ENCODE peak calls at places on chromosome 10, in eight cellular contexts. J is upper lobe of left lung, Z is mammary epithelial cell, Y is neuronal stem cell, S is heart left ventricle, D is PC-3, G is H9, U is stomach. E is an unnamed sample.

GRCh38 chr10:97412891-97413304 is 11.8 kb upstream of the RRP12 start:
- DNase-seq in J (no peak), Z (peak), Y (no peak), S (no peak), D (peak), G (no peak), U (no peak), E (peak)

GRCh38 chr10:122499491-122499941 is 38.2 kb downstream of the HTRA1 start:
- DNase-seq in J (no peak), Z (no peak), Y (no peak), S (peak), D (no peak), G (no peak), U (no peak), E (no peak)

GRCh38 chr10:93068411-93069244 is 5.1 kb upstream of the CYP26A1 start:
- DNase-seq in J (peak), Z (peak), Y (no peak), S (no peak), D (no peak), G (peak), U (no peak), E (no peak)

GRCh38 chr10:74728225-74728624 is 98.2 kb upstream of the KAT6B start:
- DNase-seq in J (no peak), Z (peak), Y (no peak), S (no peak), D (peak), G (no peak), U (no peak), E (no peak)

GRCh38 chr10:132212816-132213215 is 26.1 kb downstream of the DPYSL4 start:
- DNase-seq in J (peak), Z (no peak), Y (no peak), S (no peak), D (no peak), G (no peak), U (no peak), E (no peak)

GRCh38 chr10:89210794-89211425 is 3.8 kb upstream of the CH25H start:
- DNase-seq in J (no peak), Z (no peak), Y (no peak), S (no peak), D (no peak), G (no peak), U (no peak), E (no peak)

GRCh38 chr10:63628526-63629362 is 107.5 kb downstream of the REEP3 start:
- DNase-seq in J (no peak), Z (peak), Y (peak), S (peak), D (no peak), G (peak), U (peak), E (no peak)

GRCh38 chr10:85319826-85320225 is 991.4 kb downstream of the CCSER2 start:
- DNase-seq in J (no peak), Z (no peak), Y (no peak), S (peak), D (no peak), G (no peak), U (no peak), E (no peak)

GRCh38 chr10:15485684-15486316 is 114.7 kb upstream of the FAM171A1 start:
- DNase-seq in J (no peak), Z (no peak), Y (no peak), S (peak), D (no peak), G (no peak), U (no peak), E (no peak)

GRCh38 chr10:117807441-117807840 is 239.3 kb downstream of the RAB11FIP2 start:
- DNase-seq in J (no peak), Z (no peak), Y (no peak), S (no peak), D (no peak), G (no peak), U (no peak), E (no peak)

GRCh38 chr10:125152646-125153368 is 7.6 kb downstream of the CTBP2 start:
- DNase-seq in J (peak), Z (no peak), Y (no peak), S (peak), D (no peak), G (peak), U (peak), E (no peak)

GRCh38 chr10:66828957-66829356 is 96.9 kb upstream of the LRRTM3 start:
- DNase-seq in J (no peak), Z (peak), Y (no peak), S (no peak), D (peak), G (no peak), U (no peak), E (peak)

GRCh38 chr10:69567920-69568319 is 5.3 kb downstream of the NEUROG3 start:
- DNase-seq in J (no peak), Z (peak), Y (peak), S (peak), D (peak), G (peak), U (no peak), E (peak)

GRCh38 chr10:90888387-90888786 is 16.6 kb downstream of the RPP30 start:
- DNase-seq in J (no peak), Z (no peak), Y (no peak), S (no peak), D (peak), G (no peak), U (peak), E (no peak)

GRCh38 chr10:108362306-108362705 is 1197.8 kb upstream of the SORCS1 start:
- DNase-seq in J (no peak), Z (no peak), Y (no peak), S (no peak), D (no peak), G (no peak), U (no peak), E (no peak)

GRCh38 chr10:133422821-133423771 is 1.3 kb downstream of the SPRN start:
- DNase-seq in J (peak), Z (no peak), Y (no peak), S (no peak), D (no peak), G (peak), U (peak), E (no peak)

GRCh38 chr10:78333362-78334143 is 299.9 kb downstream of the RPS24 start:
- DNase-seq in J (no peak), Z (no peak), Y (no peak), S (no peak), D (no peak), G (peak), U (no peak), E (no peak)

GRCh38 chr10:49056356-49056755 is 59.0 kb downstream of the VSTM4 start:
- DNase-seq in J (no peak), Z (no peak), Y (no peak), S (no peak), D (peak), G (no peak), U (no peak), E (no peak)

GRCh38 chr10:100930368-100930767 is 17.6 kb downstream of the SLF2 start:
- DNase-seq in J (no peak), Z (no peak), Y (no peak), S (no peak), D (no peak), G (no peak), U (no peak), E (no peak)

GRCh38 chr10:20181408-20181807 is 365.2 kb downstream of the PLXDC2 start:
- DNase-seq in J (no peak), Z (no peak), Y (no peak), S (no peak), D (no peak), G (no peak), U (no peak), E (no peak)

GRCh38 chr10:62384057-62384446 is 9.9 kb downstream of the ZNF365 start:
- DNase-seq in J (no peak), Z (peak), Y (no peak), S (no peak), D (peak), G (no peak), U (no peak), E (peak)

GRCh38 chr10:122196218-122196617 is 74.9 kb upstream of the BTBD16 start:
- DNase-seq in J (no peak), Z (no peak), Y (no peak), S (no peak), D (no peak), G (no peak), U (no peak), E (no peak)

GRCh38 chr10:6195376-6195775 is 7.4 kb upstream of the PFKFB3 start:
- DNase-seq in J (no peak), Z (no peak), Y (no peak), S (no peak), D (no peak), G (no peak), U (no peak), E (no peak)

GRCh38 chr10:36494386-36494785 is 631.0 kb upstream of the ANKRD30A start:
- DNase-seq in J (no peak), Z (peak), Y (no peak), S (no peak), D (peak), G (no peak), U (no peak), E (peak)

GRCh38 chr10:37754538-37755323 is 102.7 kb downstream of the ZNF248 start:
- DNase-seq in J (no peak), Z (peak), Y (no peak), S (no peak), D (peak), G (no peak), U (peak), E (no peak)

GRCh38 chr10:33032354-33033254 is 74.6 kb upstream of the ITGB1 start:
- DNase-seq in J (no peak), Z (peak), Y (no peak), S (no peak), D (peak), G (no peak), U (no peak), E (peak)

GRCh38 chr10:109978481-109978880 is 29.3 kb upstream of the ADD3 start:
- DNase-seq in J (no peak), Z (peak), Y (peak), S (peak), D (peak), G (peak), U (peak), E (no peak)

GRCh38 chr10:44517635-44518034 is 132.7 kb upstream of the CXCL12 start:
- DNase-seq in J (no peak), Z (no peak), Y (no peak), S (no peak), D (peak), G (peak), U (no peak), E (no peak)

GRCh38 chr10:70982443-70982842 is 94.1 kb upstream of the PCBD1 start:
- DNase-seq in J (no peak), Z (no peak), Y (no peak), S (no peak), D (no peak), G (no peak), U (no peak), E (no peak)

GRCh38 chr10:43253461-43254198 is 13.2 kb downstream of the RASGEF1A start:
- DNase-seq in J (peak), Z (no peak), Y (no peak), S (no peak), D (no peak), G (peak), U (peak), E (no peak)

GRCh38 chr10:7436490-7437100 is 25.8 kb upstream of the SFMBT2 start:
- DNase-seq in J (no peak), Z (no peak), Y (no peak), S (no peak), D (peak), G (no peak), U (no peak), E (no peak)

GRCh38 chr10:75062191-75062849 is 49.1 kb upstream of the SAMD8 start:
- DNase-seq in J (no peak), Z (no peak), Y (no peak), S (no peak), D (no peak), G (no peak), U (no peak), E (no peak)

GRCh38 chr10:131736321-131736980 is 164.4 kb upstream of the PPP2R2D start:
- DNase-seq in J (peak), Z (no peak), Y (no peak), S (no peak), D (no peak), G (peak), U (peak), E (no peak)

GRCh38 chr10:8360365-8360764 is 305.9 kb downstream of the GATA3 start:
- DNase-seq in J (no peak), Z (no peak), Y (no peak), S (no peak), D (no peak), G (no peak), U (no peak), E (no peak)

GRCh38 chr10:87660484-87661133 is 931 bp downstream of the PAPSS2 start:
- DNase-seq in J (no peak), Z (no peak), Y (no peak), S (peak), D (no peak), G (no peak), U (peak), E (no peak)

GRCh38 chr10:20682782-20683181 is 214.3 kb downstream of the NEBL start:
- DNase-seq in J (no peak), Z (no peak), Y (no peak), S (no peak), D (no peak), G (no peak), U (no peak), E (no peak)

GRCh38 chr10:64096941-64097340 is 575.7 kb downstream of the REEP3 start:
- DNase-seq in J (no peak), Z (no peak), Y (no peak), S (no peak), D (peak), G (no peak), U (no peak), E (no peak)

GRCh38 chr10:23343591-23344225 is 889 bp downstream of the C10orf67 start:
- DNase-seq in J (peak), Z (peak), Y (peak), S (peak), D (peak), G (peak), U (peak), E (no peak)
- H3K27ac ChIP-seq in J (peak), Z (peak), Y (peak), S (peak), D (no peak), G (no peak), U (peak), E (no peak)

GRCh38 chr10:79403441-79404230 is 41.8 kb downstream of the ZCCHC24 start:
- DNase-seq in J (peak), Z (peak), Y (peak), S (peak), D (peak), G (peak), U (no peak), E (no peak)

GRCh38 chr10:79404690-79405131 is 40.7 kb downstream of the ZCCHC24 start:
- DNase-seq in J (no peak), Z (no peak), Y (no peak), S (peak), D (no peak), G (no peak), U (no peak), E (no peak)

GRCh38 chr10:79405221-79405994 is 40.0 kb downstream of the ZCCHC24 start:
- DNase-seq in J (no peak), Z (no peak), Y (no peak), S (peak), D (no peak), G (no peak), U (peak), E (no peak)

GRCh38 chr10:79402951-79403350 is 42.5 kb downstream of the ZCCHC24 start:
- DNase-seq in J (no peak), Z (no peak), Y (no peak), S (peak), D (peak), G (no peak), U (peak), E (no peak)

GRCh38 chr10:79404231-79404609 is 41.2 kb downstream of the ZCCHC24 start:
- DNase-seq in J (no peak), Z (peak), Y (no peak), S (peak), D (peak), G (no peak), U (peak), E (no peak)
- H3K27ac ChIP-seq in J (peak), Z (no peak), Y (peak), S (peak), D (peak), G (no peak), U (no peak), E (no peak)

GRCh38 chr10:27242951-27243551 is 2.5 kb upstream of the ACBD5 start:
- DNase-seq in J (peak), Z (peak), Y (peak), S (peak), D (peak), G (peak), U (peak), E (peak)
- H3K27ac ChIP-seq in J (peak), Z (peak), Y (peak), S (peak), D (peak), G (no peak), U (peak), E (peak)

GRCh38 chr10:13700461-13701144 is 113.8 kb downstream of the PRPF18 start:
- DNase-seq in J (no peak), Z (no peak), Y (no peak), S (no peak), D (no peak), G (no peak), U (no peak), E (no peak)
- H3K27ac ChIP-seq in J (no peak), Z (no peak), Y (no peak), S (no peak), D (no peak), G (no peak), U (no peak), E (no peak)

DNA sequence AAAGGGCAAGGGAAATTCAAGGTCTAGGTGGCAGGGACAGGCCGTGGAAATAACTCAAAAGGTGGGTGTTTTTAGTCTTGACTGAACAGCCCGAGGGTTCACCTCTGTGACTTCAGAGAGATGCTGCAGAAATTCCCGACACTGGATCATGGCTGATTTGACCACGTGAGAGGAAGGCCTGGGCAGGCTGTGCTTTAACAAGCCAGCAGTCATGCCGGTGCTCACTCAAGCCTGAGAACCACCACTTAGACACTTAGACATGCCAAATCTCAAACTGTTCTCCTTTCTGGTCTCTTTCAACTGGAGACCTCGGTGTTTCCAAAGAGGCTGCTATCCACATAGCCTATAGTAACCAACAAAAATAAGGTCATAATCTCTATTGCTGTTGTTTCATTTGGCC is 15.4 kb downstream of the TECTB start:
- DNase-seq in J (no peak), Z (no peak), Y (no peak), S (no peak), D (no peak), G (no peak), U (no peak), E (no peak)
- H3K27ac ChIP-seq in J (no peak), Z (no peak), Y (no peak), S (no peak), D (no peak), G (no peak), U (no peak), E (no peak)

GRCh38 chr10:50219646-50220045 is 31.7 kb downstream of the ASAH2 start:
- DNase-seq in J (no peak), Z (no peak), Y (no peak), S (no peak), D (peak), G (no peak), U (no peak), E (no peak)
- H3K27ac ChIP-seq in J (no peak), Z (no peak), Y (no peak), S (no peak), D (no peak), G (no peak), U (no peak), E (no peak)

GRCh38 chr10:102613761-102614160 is 30.5 kb upstream of the TRIM8 start:
- DNase-seq in J (no peak), Z (no peak), Y (no peak), S (peak), D (no peak), G (no peak), U (no peak), E (no peak)

GRCh38 chr10:102610499-102610898 is 33.8 kb upstream of the TRIM8 start:
- DNase-seq in J (no peak), Z (no peak), Y (no peak), S (no peak), D (peak), G (no peak), U (no peak), E (no peak)

GRCh38 chr10:102613286-102613685 is 31.0 kb upstream of the TRIM8 start:
- DNase-seq in J (no peak), Z (no peak), Y (no peak), S (no peak), D (no peak), G (no peak), U (no peak), E (no peak)

GRCh38 chr10:102612964-102613275 is 31.4 kb upstream of the TRIM8 start:
- DNase-seq in J (no peak), Z (no peak), Y (no peak), S (no peak), D (no peak), G (no peak), U (no peak), E (no peak)

DNA sequence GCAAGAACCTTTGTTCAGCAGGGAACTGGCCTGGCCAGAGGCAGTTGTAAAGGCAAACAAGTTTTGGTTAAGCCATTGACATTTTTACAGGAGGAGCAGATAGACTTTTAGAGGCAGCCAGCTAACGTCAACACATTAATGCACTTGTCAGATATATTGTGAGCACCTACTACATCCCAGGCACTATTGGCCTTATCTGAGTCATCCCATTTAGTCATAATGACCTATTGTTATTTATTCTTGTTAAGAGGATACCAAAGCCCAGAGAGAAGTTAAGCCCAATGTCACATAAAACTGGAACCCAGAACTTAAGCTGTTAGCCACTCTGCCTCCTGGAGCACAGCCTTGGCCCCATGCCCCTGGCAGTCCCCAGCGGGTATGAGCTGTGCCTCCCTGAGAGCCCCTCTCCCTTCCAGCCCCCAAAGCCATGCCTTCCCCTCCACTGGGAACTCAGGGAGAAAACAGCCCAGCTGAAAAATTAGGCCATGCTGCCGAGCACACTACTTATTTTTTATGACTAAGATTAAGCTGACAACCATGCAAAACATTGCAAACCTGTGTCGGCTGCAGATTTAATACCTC is 32.7 kb upstream of the TRIM8 start:
- DNase-seq in J (no peak), Z (peak), Y (no peak), S (no peak), D (peak), G (no peak), U (no peak), E (no peak)
- H3K27ac ChIP-seq in J (peak), Z (no peak), Y (no peak), S (peak), D (peak), G (no peak), U (peak), E (no peak)

DNA sequence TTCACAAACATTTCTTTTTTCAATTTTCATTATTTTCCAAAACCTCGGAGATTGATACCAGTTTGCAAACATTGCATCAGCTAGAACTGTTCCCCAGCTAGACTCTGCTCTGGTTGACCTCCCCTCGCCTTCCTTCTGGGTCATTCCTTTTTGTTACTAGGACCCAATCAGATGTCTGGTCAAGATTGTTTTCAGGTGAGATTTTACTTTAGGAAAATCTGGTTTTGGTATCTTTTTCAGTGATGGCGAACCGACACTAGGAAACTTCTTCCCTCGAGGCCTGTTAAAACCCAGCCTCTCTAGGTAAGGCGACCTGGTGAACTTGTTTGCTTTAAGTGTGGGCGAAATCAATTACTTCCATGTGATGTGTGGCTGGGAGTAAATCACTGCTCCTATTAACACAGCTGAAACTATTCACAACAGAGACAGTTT is 8.4 kb downstream of the PROSER2 start:
- DNase-seq in J (no peak), Z (no peak), Y (no peak), S (no peak), D (no peak), G (no peak), U (no peak), E (no peak)
- H3K27ac ChIP-seq in J (peak), Z (no peak), Y (no peak), S (no peak), D (no peak), G (no peak), U (peak), E (peak)

GRCh38 chr10:102546606-102547310 is 43.0 kb downstream of the SUFU start:
- DNase-seq in J (peak), Z (no peak), Y (no peak), S (no peak), D (no peak), G (no peak), U (no peak), E (no peak)
- H3K27ac ChIP-seq in J (no peak), Z (no peak), Y (no peak), S (no peak), D (no peak), G (no peak), U (no peak), E (no peak)

E was measured in epithelial cell of prostate.